ENCODE peak calls at places on chromosomes 5 and 9, in seven cellular contexts. C, Q, F, P, O, V and G are unnamed samples.

GRCh38 chr9:79471577-79472543 is 99.9 kb upstream of the TLE4 start:
- DNase-seq in C (no peak), Q (peak; percentile 37), F (no peak), P (no peak), O (peak; percentile 26), V (peak; percentile 10), G (peak; percentile 16)

GRCh38 chr9:100029246-100029645 is 69.6 kb downstream of the ERP44 start:
- DNase-seq in C (no peak), Q (no peak), F (no peak), P (no peak), O (no peak), V (no peak), G (no peak)

GRCh38 chr5:161641444-161641843 is 44.1 kb upstream of the GABRA6 start:
- DNase-seq in C (no peak), Q (no peak), F (no peak), P (no peak), O (no peak), V (no peak), G (no peak)

GRCh38 chr5:147565524-147565923 is 55.7 kb upstream of the DPYSL3 start:
- DNase-seq in C (no peak), Q (no peak), F (no peak), P (no peak), O (peak; percentile 50), V (no peak), G (no peak)

GRCh38 chr9:89313842-89314241 is 2.8 kb downstream of the CKS2 start:
- DNase-seq in C (no peak), Q (no peak), F (no peak), P (no peak), O (no peak), V (no peak), G (no peak)

GRCh38 chr9:124778575-124779367 is 1.8 kb downstream of the OLFML2A start:
- DNase-seq in C (no peak), Q (no peak), F (no peak), P (no peak), O (no peak), V (no peak), G (no peak)

GRCh38 chr5:15992918-15993317 is 186.7 kb downstream of the MARCHF11 start:
- DNase-seq in C (peak; percentile 27), Q (no peak), F (no peak), P (no peak), O (peak; percentile 20), V (no peak), G (no peak)

GRCh38 chr9:21995652-21996275 is 1.2 kb downstream of the CDKN2B-AS1 start:
- DNase-seq in C (no peak), Q (peak; percentile 17), F (peak; percentile 64), P (peak; percentile 62), O (no peak), V (no peak), G (no peak)

GRCh38 chr9:131773911-131774379 is 34.1 kb upstream of the RAPGEF1 start:
- DNase-seq in C (no peak), Q (peak; percentile 22), F (peak; percentile 72), P (no peak), O (peak; percentile 82), V (peak; percentile 24), G (peak; percentile 75)

GRCh38 chr5:153157156-153157555 is 333.3 kb upstream of the GRIA1 start:
- DNase-seq in C (no peak), Q (no peak), F (no peak), P (no peak), O (no peak), V (no peak), G (no peak)

GRCh38 chr9:38154501-38155421 is 85.7 kb upstream of the SHB start:
- DNase-seq in C (no peak), Q (no peak), F (no peak), P (no peak), O (no peak), V (no peak), G (no peak)

GRCh38 chr9:121075251-121076036 is 689 bp downstream of the CNTRL start:
- DNase-seq in C (no peak), Q (peak; percentile 12), F (no peak), P (peak; percentile 49), O (no peak), V (no peak), G (peak; percentile 35)

GRCh38 chr5:149831492-149831891 is 101.4 kb downstream of the PPARGC1B start:
- DNase-seq in C (no peak), Q (no peak), F (no peak), P (no peak), O (no peak), V (no peak), G (no peak)

GRCh38 chr5:41738695-41739354 is 131.4 kb downstream of the OXCT1 start:
- DNase-seq in C (no peak), Q (no peak), F (no peak), P (no peak), O (no peak), V (no peak), G (no peak)

GRCh38 chr9:104093647-104094533 is at the start of gene SMC2:
- DNase-seq in C (peak; percentile 68), Q (peak; percentile 94), F (peak; percentile 92), P (peak; percentile 95), O (peak; percentile 99), V (peak; percentile 92), G (peak; percentile 94)

GRCh38 chr5:65076251-65076869 is 307.6 kb downstream of the CWC27 start:
- DNase-seq in C (peak; percentile 39), Q (peak; percentile 44), F (peak; percentile 16), P (no peak), O (peak; percentile 51), V (peak; percentile 16), G (peak; percentile 15)

GRCh38 chr5:140239939-140240700 is 62.8 kb downstream of the PFDN1 start:
- DNase-seq in C (peak; percentile 35), Q (peak; percentile 54), F (peak; percentile 83), P (no peak), O (no peak), V (peak; percentile 58), G (no peak)

GRCh38 chr9:99385814-99386279 is 163.8 kb downstream of the SEC61B start:
- DNase-seq in C (no peak), Q (no peak), F (no peak), P (no peak), O (peak; percentile 70), V (no peak), G (peak; percentile 72)

GRCh38 chr5:37792976-37793328 is 46.9 kb downstream of the GDNF start:
- DNase-seq in C (no peak), Q (no peak), F (no peak), P (no peak), O (no peak), V (no peak), G (no peak)